ENCODE peak calls at places on chromosomes 11 and 22, in four cellular contexts. X is H9, W is IMR-90, B is H1. J is an unnamed sample.

GRCh38 chr11:134071766-134072403 is 3.0 kb downstream of the JAM3 start:
- DNase-seq in W (peak), X (no peak), B (no peak), J (no peak)

GRCh38 chr11:128535468-128536457 is 51.6 kb downstream of the ETS1 start:
- DNase-seq in W (no peak), B (no peak), X (no peak), J (no peak)

GRCh38 chr11:108223449-108224149 is 732 bp downstream of the ATM start:
- DNase-seq in W (peak), B (no peak), X (no peak), J (peak)

GRCh38 chr22:24432059-24432853 is 4.9 kb downstream of the ADORA2A start:
- DNase-seq in X (no peak), W (peak), B (no peak), J (no peak)

GRCh38 chr11:114348200-114349191 is 51.8 kb downstream of the C11orf71 start:
- DNase-seq in X (peak), B (peak), W (peak), J (peak)

GRCh38 chr11:22828373-22828772 is 1.2 kb downstream of the SVIP start:
- DNase-seq in B (no peak), W (no peak), X (no peak), J (no peak)

GRCh38 chr11:24697722-24698121 is 200.9 kb downstream of the LUZP2 start:
- DNase-seq in X (no peak), W (peak), B (no peak), J (no peak)

GRCh38 chr11:61162092-61162935 is 1.1 kb upstream of the VPS37C start:
- DNase-seq in X (no peak), B (no peak), W (peak), J (peak)

GRCh38 chr11:73980001-73980960 is 2.4 kb downstream of the UCP2 start:
- DNase-seq in B (no peak), W (peak), X (peak), J (peak)

GRCh38 chr11:10494636-10495463 is 39.8 kb downstream of the AMPD3 start:
- DNase-seq in B (no peak), W (no peak), X (no peak), J (no peak)

GRCh38 chr11:131685206-131685605 is 314.8 kb downstream of the NTM start:
- DNase-seq in X (no peak), W (no peak), B (no peak), J (no peak)

GRCh38 chr22:44442856-44443595 is 55.0 kb downstream of the RTL6 start:
- DNase-seq in W (no peak), B (no peak), X (peak), J (no peak)

GRCh38 chr11:73983764-73984543 is 1.3 kb upstream of the UCP2 start:
- DNase-seq in B (no peak), W (no peak), X (no peak), J (no peak)

GRCh38 chr11:77151804-77152513 is 23.9 kb downstream of the MYO7A start:
- DNase-seq in X (no peak), W (peak), B (no peak), J (no peak)

GRCh38 chr22:35582861-35583670 is 34.1 kb downstream of the MB start:
- DNase-seq in B (peak), X (peak), W (peak), J (peak)

GRCh38 chr11:69700278-69701140 is 3.3 kb downstream of the FGF19 start:
- DNase-seq in W (peak), B (peak), X (peak), J (peak)

GRCh38 chr22:45204241-45204640 is 36.5 kb downstream of the KIAA0930 start:
- DNase-seq in B (no peak), X (peak), W (no peak), J (no peak)

GRCh38 chr11:72930011-72930410 is 115.8 kb downstream of the ATG16L2 start:
- DNase-seq in W (peak), B (no peak), X (no peak), J (peak)

GRCh38 chr11:120832609-120833221 is 191.2 kb upstream of the TBCEL start:
- DNase-seq in X (no peak), B (no peak), W (no peak), J (no peak)

GRCh38 chr11:5624489-5625278 is at the start of gene TRIM34:
- DNase-seq in B (peak), W (peak), X (peak), J (peak)

GRCh38 chr22:24068717-24069116 is 57.6 kb downstream of the CABIN1 start:
- DNase-seq in X (no peak), W (no peak), B (no peak), J (no peak)

GRCh38 chr11:124961972-124962609 is 8.1 kb downstream of the CCDC15 start:
- DNase-seq in B (no peak), X (no peak), W (peak), J (peak)

GRCh38 chr11:98630736-98631135 is 390.0 kb upstream of the CNTN5 start:
- DNase-seq in B (no peak), W (no peak), X (no peak), J (peak)

GRCh38 chr11:61026121-61027031 is 54.9 kb downstream of the CD6 start:
- DNase-seq in X (no peak), B (no peak), W (no peak), J (no peak)

GRCh38 chr11:22567759-22568158 is 57.9 kb downstream of the FANCF start:
- DNase-seq in B (no peak), X (no peak), W (no peak), J (no peak)

GRCh38 chr22:38230108-38230825 is 28.5 kb downstream of the MAFF start:
- DNase-seq in B (no peak), X (peak), W (no peak), J (peak)

GRCh38 chr11:71370020-71370747 is 78.0 kb downstream of the DHCR7 start:
- DNase-seq in W (no peak), X (no peak), B (no peak), J (no peak)

GRCh38 chr11:64723907-64724862 is 1.2 kb upstream of the NRXN2 start:
- DNase-seq in X (no peak), B (no peak), W (no peak), J (no peak)

GRCh38 chr11:64723117-64723906 is at the start of gene NRXN2:
- DNase-seq in W (peak), B (peak), X (peak), J (peak)

GRCh38 chr11:64720640-64721358 is 2.2 kb downstream of the NRXN2 start:
- DNase-seq in W (no peak), B (no peak), X (no peak), J (no peak)

GRCh38 chr11:64721359-64721699 is 1.7 kb downstream of the NRXN2 start:
- DNase-seq in B (no peak), W (no peak), X (no peak), J (no peak)

GRCh38 chr11:64722141-64723050 is 601 bp downstream of the NRXN2 start:
- DNase-seq in X (no peak), B (no peak), W (no peak), J (no peak)
- H3K56ac ChIP-seq in X (no peak), B (no peak), W (no peak), J (no peak)

DNA sequence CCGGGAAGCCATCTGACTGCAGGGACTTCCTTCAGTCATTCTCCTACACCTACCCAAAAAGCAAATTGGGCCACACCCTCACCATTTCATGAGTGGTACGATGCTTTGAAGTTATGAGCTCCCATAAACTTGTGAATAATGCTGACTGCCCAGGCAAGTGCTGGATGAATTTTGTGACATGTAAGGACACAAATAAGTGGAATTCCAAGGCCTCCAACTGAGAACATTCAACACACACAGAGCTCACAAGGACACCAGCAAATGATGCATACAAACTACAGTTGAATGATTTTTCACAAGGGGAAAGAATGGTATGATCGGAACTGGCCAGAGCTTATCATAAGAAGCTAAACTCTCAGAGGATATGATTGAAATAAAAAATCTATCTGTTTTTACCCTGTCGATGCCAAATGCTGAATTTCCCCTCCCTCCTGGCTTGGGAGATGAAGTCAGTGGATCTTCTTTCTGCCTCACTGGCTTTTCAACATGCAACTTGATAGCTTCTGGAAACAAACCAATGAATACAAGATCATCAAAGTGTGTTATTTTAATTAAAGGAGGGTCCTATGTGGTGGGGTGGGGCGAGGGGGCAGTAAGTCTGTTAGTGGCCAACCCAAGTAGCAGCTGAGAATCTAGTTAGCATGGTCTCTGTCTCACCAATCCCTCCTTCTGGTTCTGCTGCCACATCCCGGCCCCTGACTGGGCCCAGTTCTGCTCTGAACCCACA is 123.8 kb downstream of the WT1 start:
- DNase-seq in W (no peak), B (no peak), X (no peak), J (no peak)
- H3K56ac ChIP-seq in W (no peak), B (no peak), X (no peak), J (no peak)

GRCh38 chr11:102806296-102806695 is 8.3 kb upstream of the MMP1 start:
- DNase-seq in W (peak), B (no peak), X (no peak), J (peak)
- H3K56ac ChIP-seq in W (no peak), B (no peak), X (no peak), J (no peak)

DNA sequence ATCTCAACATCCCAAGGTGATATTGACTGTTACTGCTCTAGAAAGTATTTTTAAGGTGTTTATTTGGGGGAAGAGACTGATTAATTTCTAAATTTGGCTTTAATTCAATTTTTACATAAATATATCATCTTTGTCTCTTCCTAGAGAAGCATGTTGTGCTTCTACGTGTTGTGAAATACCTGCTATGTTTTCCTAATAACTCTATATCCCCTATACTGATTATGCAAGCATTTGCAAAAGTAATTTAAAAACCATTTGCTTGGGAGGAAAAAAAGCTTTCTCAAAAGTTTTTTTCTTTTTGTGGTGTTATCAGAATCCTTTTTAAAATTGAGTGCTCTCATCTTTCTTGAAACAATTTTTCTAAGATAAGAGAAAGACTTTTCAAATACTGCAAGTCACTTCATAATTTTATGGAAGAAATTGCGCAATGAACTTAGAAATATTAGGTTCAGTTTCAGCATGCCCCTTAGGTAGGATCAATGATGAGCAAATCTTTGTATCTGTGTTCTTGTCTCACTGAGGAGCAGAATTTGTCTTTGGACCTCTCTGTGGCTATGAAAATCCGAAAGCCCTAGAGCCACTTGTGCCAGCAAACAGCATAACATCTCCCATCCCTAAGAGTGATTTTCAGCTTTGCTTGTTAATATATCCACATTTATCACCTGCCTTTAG is 7.4 kb upstream of the BLID start:
- DNase-seq in B (no peak), X (no peak), W (no peak), J (no peak)
- H3K56ac ChIP-seq in B (no peak), X (no peak), W (no peak), J (no peak)

GRCh38 chr11:635945-636510 is 1.0 kb upstream of the DRD4 start:
- DNase-seq in B (peak), W (no peak), X (no peak), J (no peak)
- H3K56ac ChIP-seq in B (no peak), W (no peak), X (no peak), J (no peak)

GRCh38 chr22:42881982-42882656 is 25.0 kb upstream of the ARFGAP3 start:
- DNase-seq in X (no peak), W (no peak), B (no peak), J (peak)

GRCh38 chr22:42883121-42883520 is 26.0 kb upstream of the ARFGAP3 start:
- DNase-seq in B (no peak), X (no peak), W (no peak), J (no peak)

GRCh38 chr22:42879371-42880021 is 22.4 kb upstream of the ARFGAP3 start:
- DNase-seq in X (no peak), W (no peak), B (no peak), J (no peak)

GRCh38 chr22:42880815-42881214 is 23.7 kb upstream of the ARFGAP3 start:
- DNase-seq in W (no peak), X (peak), B (no peak), J (peak)

DNA sequence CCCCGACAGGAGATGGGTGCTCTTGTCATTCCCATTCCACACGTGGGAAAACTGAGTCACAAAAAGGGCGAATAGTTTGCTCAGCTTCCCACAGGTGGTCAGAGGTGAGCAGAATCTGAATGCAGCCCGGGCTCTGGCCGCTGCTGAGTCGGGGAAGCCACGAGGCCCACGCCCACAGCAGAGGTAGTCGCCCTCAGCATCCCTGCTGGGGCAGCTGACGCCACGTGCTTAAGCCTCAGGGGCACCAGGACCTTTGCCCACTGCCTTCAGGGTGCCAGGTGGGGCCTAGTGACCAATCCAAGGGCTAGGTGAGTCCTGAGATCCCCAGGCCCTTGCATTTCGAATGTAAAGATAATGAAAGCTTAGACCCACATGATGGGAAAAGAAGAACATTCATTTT is 24.2 kb upstream of the ARFGAP3 start:
- DNase-seq in X (no peak), W (no peak), B (no peak), J (no peak)
- H3K56ac ChIP-seq in X (no peak), W (no peak), B (no peak), J (no peak)

GRCh38 chr11:105825141-105825540 is 196.9 kb downstream of the MSANTD4 start:
- DNase-seq in B (no peak), W (no peak), X (no peak), J (no peak)

GRCh38 chr11:105824494-105825013 is 197.5 kb downstream of the MSANTD4 start:
- DNase-seq in B (no peak), X (no peak), W (no peak), J (no peak)

GRCh38 chr11:105823495-105824033 is 198.5 kb downstream of the MSANTD4 start:
- DNase-seq in B (no peak), X (no peak), W (no peak), J (no peak)

GRCh38 chr11:105821366-105821765 is 200.7 kb downstream of the MSANTD4 start:
- DNase-seq in X (peak), W (no peak), B (no peak), J (peak)

DNA sequence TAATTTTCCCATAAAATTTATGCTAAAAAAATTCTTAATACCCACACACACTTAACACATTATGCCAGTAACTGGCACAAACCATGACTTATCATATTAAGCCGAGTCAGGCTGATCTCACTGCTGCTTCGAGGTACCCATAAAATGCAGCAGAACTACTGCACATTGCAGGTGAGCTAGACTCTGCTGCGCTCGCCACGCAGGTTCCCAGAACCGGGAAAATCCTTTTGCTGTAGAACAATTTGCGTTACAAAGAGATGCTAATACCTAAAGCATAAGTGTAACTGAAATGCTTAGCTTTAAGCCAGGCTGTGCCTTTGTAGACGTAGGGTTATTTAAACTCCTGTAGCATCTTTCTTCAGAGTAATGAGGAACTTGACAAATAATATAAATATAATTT is 200.3 kb downstream of the MSANTD4 start:
- DNase-seq in B (no peak), W (no peak), X (peak), J (no peak)
- H3K56ac ChIP-seq in B (no peak), W (no peak), X (no peak), J (no peak)

GRCh38 chr11:67421421-67422031 is 6.0 kb downstream of the CARNS1 start:
- DNase-seq in B (no peak), W (no peak), X (no peak), J (no peak)

GRCh38 chr11:67423891-67424613 is 4.2 kb upstream of the RPS6KB2 start:
- DNase-seq in X (no peak), B (no peak), W (no peak), J (no peak)

GRCh38 chr11:67420646-67421420 is 5.4 kb downstream of the CARNS1 start:
- DNase-seq in W (peak), B (peak), X (peak), J (peak)

GRCh38 chr11:67423466-67423865 is 4.8 kb upstream of the RPS6KB2 start:
- DNase-seq in X (no peak), W (no peak), B (no peak), J (no peak)

GRCh38 chr11:67422894-67423293 is 5.4 kb upstream of the RPS6KB2 start:
- DNase-seq in X (peak), W (no peak), B (no peak), J (peak)
- H3K56ac ChIP-seq in X (no peak), W (no peak), B (no peak), J (no peak)

J was measured in mesendoderm.